ENCODE peak calls at places on chromosomes 2 and 18, in nine cellular contexts. F, L, D, J, B, W, S, V and R are unnamed samples.

GRCh38 chr18:12106516-12106915 is 12.9 kb downstream of the ANKRD62 start:
- DNase-seq in F (no peak), L (no peak), D (no peak), J (no peak), B (no peak), W (no peak), S (no peak), V (no peak), R (no peak)

GRCh38 chr2:241546771-241547498 is 11.6 kb upstream of the BOK start:
- DNase-seq in F (no peak), L (no peak), D (no peak), J (no peak), B (no peak), W (no peak), S (no peak), V (no peak), R (no peak)

GRCh38 chr2:19312949-19313348 is 45.5 kb downstream of the OSR1 start:
- DNase-seq in F (peak), L (no peak), D (peak), J (peak), B (no peak), W (no peak), S (no peak), V (no peak), R (no peak)

GRCh38 chr2:11858883-11859282 is 112.5 kb downstream of the LPIN1 start:
- DNase-seq in F (no peak), L (no peak), D (no peak), J (no peak), B (no peak), W (no peak), S (no peak), V (no peak), R (no peak)

GRCh38 chr2:58976374-58977055 is 735.4 kb upstream of the FANCL start:
- DNase-seq in F (no peak), L (no peak), D (no peak), J (no peak), B (no peak), W (no peak), S (no peak), V (no peak), R (no peak)

GRCh38 chr2:190255668-190256067 is 64.0 kb downstream of the HIBCH start:
- DNase-seq in F (no peak), L (no peak), D (no peak), J (no peak), B (no peak), W (no peak), S (no peak), V (no peak), R (no peak)

GRCh38 chr18:76414936-76415621 is 80.0 kb downstream of the ZNF516 start:
- DNase-seq in F (no peak), L (no peak), D (no peak), J (no peak), B (no peak), W (no peak), S (no peak), V (no peak), R (no peak)

GRCh38 chr2:236178921-236179652 is 10.9 kb upstream of the GBX2 start:
- DNase-seq in F (no peak), L (no peak), D (no peak), J (no peak), B (no peak), W (no peak), S (no peak), V (no peak), R (no peak)

GRCh38 chr2:47174731-47175361 is 19.7 kb upstream of the STPG4 start:
- DNase-seq in F (peak), L (no peak), D (peak), J (peak), B (peak), W (no peak), S (peak), V (no peak), R (no peak)

GRCh38 chr2:62685986-62686625 is 19.4 kb upstream of the EHBP1 start:
- DNase-seq in F (no peak), L (no peak), D (no peak), J (peak), B (no peak), W (no peak), S (no peak), V (no peak), R (no peak)

GRCh38 chr2:235043762-235044500 is 92.1 kb downstream of the SH3BP4 start:
- DNase-seq in F (no peak), L (no peak), D (no peak), J (no peak), B (no peak), W (no peak), S (no peak), V (no peak), R (no peak)

GRCh38 chr2:38572167-38572566 is 30.6 kb downstream of the HNRNPLL start:
- DNase-seq in F (no peak), L (no peak), D (no peak), J (no peak), B (peak), W (no peak), S (peak), V (no peak), R (no peak)

GRCh38 chr18:22871809-22872525 is 61.2 kb upstream of the RBBP8 start:
- DNase-seq in F (no peak), L (no peak), D (no peak), J (no peak), B (no peak), W (no peak), S (no peak), V (no peak), R (no peak)

GRCh38 chr2:46119453-46119852 is 177.8 kb upstream of the EPAS1 start:
- DNase-seq in F (no peak), L (no peak), D (no peak), J (no peak), B (no peak), W (no peak), S (no peak), V (no peak), R (no peak)

GRCh38 chr18:34909637-34910364 is 131.4 kb upstream of the MAPRE2 start:
- DNase-seq in F (no peak), L (no peak), D (no peak), J (no peak), B (no peak), W (peak), S (no peak), V (no peak), R (peak)